ENCODE peak calls at places on chromosomes 4 and X, in six cellular contexts. I, Z, K, H, C and M are unnamed samples.

GRCh38 chrX:129640737-129641136 is 14.0 kb downstream of the APLN start:
- DNase-seq in I (no peak), Z (no peak), K (no peak), H (no peak), C (no peak), M (no peak)

GRCh38 chr4:56981795-56982201 is 3.1 kb downstream of the POLR2B start:
- DNase-seq in I (no peak), Z (no peak), K (peak; percentile 69), H (no peak), C (no peak), M (no peak)

GRCh38 chr4:77104405-77105292 is 28.9 kb upstream of the CCNI start:
- DNase-seq in I (peak; percentile 75), Z (peak; percentile 42), K (no peak), H (peak; percentile 52), C (peak; percentile 36), M (no peak)

GRCh38 chr4:163930086-163930485 is 435.6 kb downstream of the TMA16 start:
- DNase-seq in I (no peak), Z (no peak), K (no peak), H (no peak), C (no peak), M (no peak)

GRCh38 chr4:84938316-84938715 is 28.2 kb downstream of the WDFY3 start:
- DNase-seq in I (no peak), Z (peak; percentile 49), K (peak; percentile 68), H (no peak), C (no peak), M (no peak)

GRCh38 chr4:126986828-126987227 is 645.9 kb upstream of the INTU start:
- DNase-seq in I (no peak), Z (peak; percentile 59), K (peak; percentile 82), H (no peak), C (no peak), M (no peak)

GRCh38 chr4:154743683-154744340 is at the start of gene LRAT:
- DNase-seq in I (peak; percentile 88), Z (peak; percentile 8), K (no peak), H (peak; percentile 41), C (no peak), M (no peak)

GRCh38 chr4:24244663-24245519 is 339.5 kb downstream of the DHX15 start:
- DNase-seq in I (no peak), Z (peak; percentile 16), K (peak; percentile 32), H (peak; percentile 43), C (no peak), M (no peak)

GRCh38 chr4:151667025-151667424 is 93.8 kb downstream of the GATB start:
- DNase-seq in I (no peak), Z (peak; percentile 26), K (peak; percentile 34), H (no peak), C (no peak), M (no peak)

GRCh38 chr4:183897193-183897592 is 7.9 kb upstream of the STOX2 start:
- DNase-seq in I (no peak), Z (no peak), K (no peak), H (no peak), C (no peak), M (no peak)

GRCh38 chr4:83709627-83710026 is 173.7 kb downstream of the GPAT3 start:
- DNase-seq in I (no peak), Z (no peak), K (no peak), H (no peak), C (no peak), M (no peak)

GRCh38 chr4:140038031-140038533 is 115.9 kb downstream of the MAML3 start:
- DNase-seq in I (no peak), Z (peak; percentile 63), K (peak; percentile 71), H (no peak), C (no peak), M (no peak)

GRCh38 chrX:153578200-153578835 is 20.6 kb downstream of the CCNQ start:
- DNase-seq in I (no peak), Z (no peak), K (no peak), H (no peak), C (no peak), M (no peak)

GRCh38 chrX:53717205-53717604 is 30.7 kb upstream of the HUWE1 start:
- DNase-seq in I (no peak), Z (no peak), K (no peak), H (no peak), C (peak; percentile 52), M (no peak)

GRCh38 chrX:153401133-153401764 is at the start of gene PNMA6E:
- DNase-seq in I (peak; percentile 1), Z (no peak), K (no peak), H (no peak), C (no peak), M (no peak)

GRCh38 chr4:179597301-179597700 is 2155.1 kb upstream of the AGA start:
- DNase-seq in I (no peak), Z (no peak), K (no peak), H (no peak), C (no peak), M (no peak)

GRCh38 chr4:14695411-14695810 is 306.9 kb upstream of the CPEB2 start:
- DNase-seq in I (no peak), Z (peak; percentile 21), K (no peak), H (no peak), C (no peak), M (no peak)

GRCh38 chr4:68076194-68076593 is 53.5 kb downstream of the TMPRSS11F start:
- DNase-seq in I (no peak), Z (no peak), K (no peak), H (no peak), C (no peak), M (no peak)

GRCh38 chrX:40531056-40531826 is 49.5 kb upstream of the ATP6AP2 start:
- DNase-seq in I (no peak), Z (no peak), K (no peak), H (no peak), C (no peak), M (no peak)

GRCh38 chrX:119455264-119455663 is 13.0 kb upstream of the SLC25A5 start:
- DNase-seq in I (no peak), Z (peak; percentile 42), K (peak; percentile 69), H (no peak), C (no peak), M (no peak)

GRCh38 chrX:46643636-46644035 is 70.1 kb downstream of the CHST7 start:
- DNase-seq in I (no peak), Z (no peak), K (no peak), H (no peak), C (no peak), M (no peak)

GRCh38 chrX:69079278-69079677 is 86.0 kb downstream of the PJA1 start:
- DNase-seq in I (no peak), Z (peak; percentile 42), K (peak; percentile 36), H (no peak), C (no peak), M (no peak)

GRCh38 chrX:23317799-23318724 is 16.6 kb upstream of the PTCHD1 start:
- DNase-seq in I (no peak), Z (peak; percentile 6), K (no peak), H (no peak), C (peak; percentile 43), M (no peak)

GRCh38 chr4:144646523-144647094 is 653 bp downstream of the HHIP start:
- DNase-seq in I (no peak), Z (no peak), K (no peak), H (peak; percentile 18), C (no peak), M (no peak)

GRCh38 chr4:161252520-161253141 is 911.2 kb downstream of the FSTL5 start:
- DNase-seq in I (no peak), Z (peak; percentile 1), K (peak; percentile 0), H (no peak), C (peak; percentile 64), M (no peak)

GRCh38 chrX:150870059-150870458 is 28.4 kb downstream of the CD99L2 start:
- DNase-seq in I (no peak), Z (no peak), K (no peak), H (no peak), C (no peak), M (no peak)

GRCh38 chr4:110055014-110055768 is 142.5 kb downstream of the EGF start:
- DNase-seq in I (no peak), Z (no peak), K (peak; percentile 28), H (no peak), C (peak; percentile 87), M (no peak)

GRCh38 chr4:44916406-44916805 is 190.1 kb upstream of the GNPDA2 start:
- DNase-seq in I (no peak), Z (peak; percentile 62), K (no peak), H (no peak), C (peak; percentile 5), M (no peak)

GRCh38 chr4:89026542-89026941 is 30.4 kb downstream of the FAM13A start:
- DNase-seq in I (no peak), Z (no peak), K (no peak), H (no peak), C (no peak), M (no peak)

GRCh38 chrX:21683910-21684309 is 25.8 kb upstream of the KLHL34 start:
- DNase-seq in I (no peak), Z (peak; percentile 67), K (peak; percentile 74), H (no peak), C (no peak), M (no peak)

GRCh38 chr4:144174401-144175067 is 34.0 kb upstream of the GYPA start:
- DNase-seq in I (no peak), Z (peak; percentile 69), K (peak; percentile 59), H (no peak), C (peak; percentile 68), M (no peak)

GRCh38 chr4:31104033-31104432 is 383.9 kb downstream of the PCDH7 start:
- DNase-seq in I (no peak), Z (no peak), K (peak; percentile 54), H (no peak), C (no peak), M (no peak)

GRCh38 chrX:153408221-153408721 is 3.0 kb upstream of the ZFP92 start:
- DNase-seq in I (no peak), Z (no peak), K (no peak), H (no peak), C (no peak), M (no peak)

GRCh38 chrX:131729295-131729694 is 185.4 kb downstream of the OR13H1 start:
- DNase-seq in I (no peak), Z (peak; percentile 86), K (peak; percentile 88), H (peak; percentile 84), C (peak; percentile 22), M (no peak)
- TF ChIP-seq CTCF in I (no peak), Z (peak; percentile 31), K (peak; percentile 57), H (peak; percentile 41), C (no peak), M (no peak)

DNA sequence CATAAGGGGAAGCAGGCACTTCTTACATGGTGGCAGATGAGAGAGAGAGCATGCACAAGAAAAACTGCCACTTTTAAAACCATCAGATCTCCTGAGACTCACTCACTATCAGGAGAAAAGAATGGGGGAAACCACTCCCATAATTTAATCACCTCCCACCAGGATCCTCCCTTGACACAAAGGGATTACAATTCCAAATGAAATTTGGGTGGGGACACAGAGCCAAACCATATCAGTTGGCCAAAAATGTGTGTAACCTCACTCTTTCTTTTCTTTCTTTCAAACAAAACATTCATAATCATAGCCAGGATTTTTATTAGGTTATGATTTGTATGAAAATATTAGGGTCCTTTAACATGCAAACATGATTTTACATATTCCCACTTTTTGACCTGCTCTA is 222.1 kb downstream of the PCDH18 start:
- DNase-seq in I (no peak), Z (peak; percentile 56), K (peak; percentile 4), H (no peak), C (no peak), M (no peak)
- TF ChIP-seq CTCF in I (no peak), Z (no peak), K (no peak), H (no peak), C (no peak), M (no peak)

GRCh38 chr4:80125252-80126177 is 52.5 kb upstream of the ANTXR2 start:
- DNase-seq in I (no peak), Z (peak; percentile 67), K (peak; percentile 50), H (no peak), C (peak; percentile 45), M (no peak)
- TF ChIP-seq CTCF in I (peak; percentile 37), Z (peak; percentile 66), K (peak; percentile 54), H (peak; percentile 25), C (peak; percentile 31), M (peak; percentile 76)

GRCh38 chr4:4575284-4576211 is 33.7 kb upstream of the STX18 start:
- DNase-seq in I (peak; percentile 90), Z (peak; percentile 38), K (peak; percentile 18), H (peak; percentile 67), C (peak; percentile 71), M (no peak)
- TF ChIP-seq CTCF in I (peak; percentile 60), Z (no peak), K (peak; percentile 38), H (peak; percentile 45), C (peak; percentile 17), M (peak; percentile 68)